ENCODE peak calls at places on chromosomes 3 and 15, in four cellular contexts. One of them, this sample, is unnamed.

GRCh38 chr15:90823455-90823974 is 44.9 kb upstream of the FURIN start:
- DNase-seq in upper lobe of right lung: no peak
- DNase-seq in ascending aorta: no peak
- DNase-seq in pancreas: no peak
- DNase-seq in this sample: no peak

GRCh38 chr3:9279959-9280358 is 30.5 kb upstream of the SRGAP3 start:
- DNase-seq in upper lobe of right lung: no peak
- DNase-seq in ascending aorta: no peak
- DNase-seq in pancreas: no peak
- DNase-seq in this sample: no peak

GRCh38 chr15:85625856-85626255 is 168.9 kb downstream of the KLHL25 start:
- DNase-seq in upper lobe of right lung: no peak
- DNase-seq in ascending aorta: no peak
- DNase-seq in pancreas: no peak
- DNase-seq in this sample: no peak

GRCh38 chr3:58084788-58085543 is 76.7 kb downstream of the FLNB start:
- DNase-seq in upper lobe of right lung: no peak
- DNase-seq in ascending aorta: peak; percentile 24
- DNase-seq in pancreas: no peak
- DNase-seq in this sample: no peak

GRCh38 chr3:75192065-75192658 is 472.0 kb upstream of the FRG2C start:
- DNase-seq in upper lobe of right lung: no peak
- DNase-seq in ascending aorta: no peak
- DNase-seq in pancreas: peak; percentile 6
- DNase-seq in this sample: peak; percentile 10

GRCh38 chr3:130529816-130530215 is 12.8 kb downstream of the COL6A6 start:
- DNase-seq in upper lobe of right lung: no peak
- DNase-seq in ascending aorta: no peak
- DNase-seq in pancreas: no peak
- DNase-seq in this sample: no peak

GRCh38 chr3:130906374-130906995 is 12.6 kb downstream of the ATP2C1 start:
- DNase-seq in upper lobe of right lung: no peak
- DNase-seq in ascending aorta: no peak
- DNase-seq in pancreas: no peak
- DNase-seq in this sample: no peak

GRCh38 chr3:70150599-70150998 is 151.1 kb downstream of the SAMMSON start:
- DNase-seq in upper lobe of right lung: no peak
- DNase-seq in ascending aorta: no peak
- DNase-seq in pancreas: no peak
- DNase-seq in this sample: no peak

GRCh38 chr3:150372320-150373118 is 35.6 kb upstream of the TSC22D2 start:
- DNase-seq in upper lobe of right lung: no peak
- DNase-seq in ascending aorta: no peak
- DNase-seq in pancreas: no peak
- DNase-seq in this sample: no peak

GRCh38 chr3:54891540-54891897 is 36.3 kb downstream of the LRTM1 start:
- DNase-seq in upper lobe of right lung: peak; percentile 82
- DNase-seq in ascending aorta: peak; percentile 74
- DNase-seq in pancreas: peak; percentile 65
- DNase-seq in this sample: no peak

GRCh38 chr3:40020689-40021088 is 211.3 kb downstream of the MYRIP start:
- DNase-seq in upper lobe of right lung: no peak
- DNase-seq in ascending aorta: no peak
- DNase-seq in pancreas: no peak
- DNase-seq in this sample: no peak

GRCh38 chr15:25683911-25684310 is 179.2 kb downstream of the ATP10A start:
- DNase-seq in upper lobe of right lung: no peak
- DNase-seq in ascending aorta: no peak
- DNase-seq in pancreas: no peak
- DNase-seq in this sample: no peak

GRCh38 chr3:19202303-19202702 is 54.0 kb downstream of the KCNH8 start:
- DNase-seq in upper lobe of right lung: no peak
- DNase-seq in ascending aorta: no peak
- DNase-seq in pancreas: no peak
- DNase-seq in this sample: no peak

GRCh38 chr3:11638669-11639402 is 4.9 kb downstream of the VGLL4 start:
- DNase-seq in upper lobe of right lung: no peak
- DNase-seq in ascending aorta: no peak
- DNase-seq in pancreas: no peak
- DNase-seq in this sample: no peak

GRCh38 chr3:136730595-136731273 is 21.4 kb downstream of the STAG1 start:
- DNase-seq in upper lobe of right lung: no peak
- DNase-seq in ascending aorta: no peak
- DNase-seq in pancreas: no peak
- DNase-seq in this sample: no peak
- H3K4me1 ChIP-seq in upper lobe of right lung: peaks cover 34% of the 10 kb centered on the region
- H3K4me1 ChIP-seq in ascending aorta: peaks cover 5% of the 10 kb centered on the region
- H3K4me1 ChIP-seq in pancreas: peaks cover 25% of the 10 kb centered on the region
- H3K4me1 ChIP-seq in this sample: peaks cover 67% of the 10 kb centered on the region

GRCh38 chr3:123694377-123695147 is 109.7 kb upstream of the HACD2 start:
- DNase-seq in upper lobe of right lung: no peak
- DNase-seq in ascending aorta: no peak
- DNase-seq in pancreas: no peak
- DNase-seq in this sample: no peak
- H3K27ac ChIP-seq in upper lobe of right lung: peak overlapping the region; percentile 79
- H3K27ac ChIP-seq in ascending aorta: peak overlapping the region; percentile 91
- H3K27ac ChIP-seq in pancreas: no peak overlapping the region
- H3K27ac ChIP-seq in this sample: no peak overlapping the region

GRCh38 chr15:74625693-74626092 is 10.1 kb downstream of the CLK3 start:
- DNase-seq in upper lobe of right lung: peak; percentile 36
- DNase-seq in ascending aorta: no peak
- DNase-seq in pancreas: no peak
- DNase-seq in this sample: no peak
- H3K36me3 ChIP-seq in upper lobe of right lung: peaks cover 100% of the 10 kb centered on the region
- H3K36me3 ChIP-seq in ascending aorta: peaks cover 98% of the 10 kb centered on the region
- H3K36me3 ChIP-seq in pancreas: peaks cover 25% of the 10 kb centered on the region
- H3K36me3 ChIP-seq in this sample: peaks cover 83% of the 10 kb centered on the region

GRCh38 chr3:171302009-171302408 is 158.2 kb downstream of the TNIK start:
- DNase-seq in upper lobe of right lung: no peak
- DNase-seq in ascending aorta: no peak
- DNase-seq in pancreas: no peak
- DNase-seq in this sample: no peak

GRCh38 chr3:171309906-171310359 is 150.3 kb downstream of the TNIK start:
- DNase-seq in upper lobe of right lung: no peak
- DNase-seq in ascending aorta: no peak
- DNase-seq in pancreas: no peak
- DNase-seq in this sample: no peak

GRCh38 chr3:171311784-171312183 is 148.4 kb downstream of the TNIK start:
- DNase-seq in upper lobe of right lung: no peak
- DNase-seq in ascending aorta: no peak
- DNase-seq in pancreas: no peak
- DNase-seq in this sample: peak; percentile 6

GRCh38 chr3:171307988-171308387 is 152.2 kb downstream of the TNIK start:
- DNase-seq in upper lobe of right lung: no peak
- DNase-seq in ascending aorta: no peak
- DNase-seq in pancreas: no peak
- DNase-seq in this sample: no peak

DNA sequence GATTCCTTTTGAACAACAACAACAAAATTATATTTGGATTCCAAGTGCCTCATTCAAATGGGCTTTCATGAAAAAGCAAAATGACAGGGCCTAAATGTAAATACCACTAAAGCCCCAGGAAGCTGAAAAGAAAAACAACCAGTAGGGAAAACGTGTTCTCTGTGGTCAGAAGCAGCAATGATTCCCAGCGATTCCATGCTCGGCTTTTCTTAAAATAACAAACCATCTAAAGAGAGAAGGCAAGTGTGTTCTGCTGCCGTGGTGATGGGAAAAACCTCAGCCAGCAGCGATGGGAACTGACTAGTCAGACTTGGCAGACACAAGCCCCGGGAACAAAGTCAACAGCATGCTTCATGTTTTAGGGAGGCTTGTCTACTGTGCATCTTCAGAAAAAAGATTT is 153.6 kb downstream of the TNIK start:
- DNase-seq in upper lobe of right lung: no peak
- DNase-seq in ascending aorta: peak; percentile 74
- DNase-seq in pancreas: no peak
- DNase-seq in this sample: no peak
- H3K4me1 ChIP-seq in upper lobe of right lung: no peaks in the 10 kb centered on the region
- H3K4me1 ChIP-seq in ascending aorta: no peaks in the 10 kb centered on the region
- H3K4me1 ChIP-seq in pancreas: no peaks in the 10 kb centered on the region
- H3K4me1 ChIP-seq in this sample: peaks cover 13% of the 10 kb centered on the region

GRCh38 chr15:75656813-75657212 is 9.1 kb downstream of the SNX33 start:
- DNase-seq in upper lobe of right lung: peak; percentile 52
- DNase-seq in ascending aorta: no peak
- DNase-seq in pancreas: no peak
- DNase-seq in this sample: no peak

GRCh38 chr15:75661779-75662140 is 14.0 kb downstream of the SNX33 start:
- DNase-seq in upper lobe of right lung: no peak
- DNase-seq in ascending aorta: no peak
- DNase-seq in pancreas: no peak
- DNase-seq in this sample: no peak

GRCh38 chr15:75659928-75660645 is 12.4 kb downstream of the SNX33 start:
- DNase-seq in upper lobe of right lung: no peak
- DNase-seq in ascending aorta: no peak
- DNase-seq in pancreas: no peak
- DNase-seq in this sample: no peak

GRCh38 chr15:75661041-75661778 is 13.5 kb downstream of the SNX33 start:
- DNase-seq in upper lobe of right lung: peak; percentile 94
- DNase-seq in ascending aorta: peak; percentile 96
- DNase-seq in pancreas: peak; percentile 43
- DNase-seq in this sample: no peak

DNA sequence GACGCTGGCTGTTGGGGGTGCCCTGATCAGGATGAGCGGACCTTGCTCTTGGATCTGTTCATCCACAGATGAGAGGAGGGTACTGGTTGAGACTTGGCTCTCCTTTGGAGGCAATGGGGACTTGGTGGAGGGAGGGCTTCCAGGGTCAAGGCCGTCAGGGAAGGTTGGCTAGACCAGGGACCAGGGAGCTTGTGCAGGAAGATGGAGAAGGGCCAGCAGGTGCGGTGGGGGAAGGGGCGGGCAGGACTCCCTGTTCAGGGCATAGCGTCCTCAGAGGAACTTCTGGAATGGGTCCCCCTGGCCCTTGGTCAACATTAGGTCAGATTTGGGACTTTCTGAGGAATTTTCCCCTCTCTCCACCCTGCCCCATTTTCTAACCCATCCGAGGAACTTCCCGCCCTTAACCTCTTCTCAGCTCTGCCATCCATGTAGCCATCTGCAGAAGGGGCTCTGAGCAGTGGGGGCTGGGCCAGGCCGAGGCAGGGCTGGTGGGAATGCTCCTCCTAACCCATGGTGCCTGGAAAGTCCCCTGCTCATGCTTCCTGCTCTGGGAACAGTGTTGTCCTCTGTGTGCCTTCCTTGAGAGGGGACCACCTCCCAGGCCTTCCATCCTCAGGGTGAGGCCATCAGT is 11.5 kb downstream of the SNX33 start:
- DNase-seq in upper lobe of right lung: no peak
- DNase-seq in ascending aorta: no peak
- DNase-seq in pancreas: no peak
- DNase-seq in this sample: no peak
- H3K27ac ChIP-seq in upper lobe of right lung: peak overlapping the region; percentile 89
- H3K27ac ChIP-seq in ascending aorta: peak overlapping the region; percentile 95
- H3K27ac ChIP-seq in pancreas: no peak overlapping the region
- H3K27ac ChIP-seq in this sample: no peak overlapping the region

DNA sequence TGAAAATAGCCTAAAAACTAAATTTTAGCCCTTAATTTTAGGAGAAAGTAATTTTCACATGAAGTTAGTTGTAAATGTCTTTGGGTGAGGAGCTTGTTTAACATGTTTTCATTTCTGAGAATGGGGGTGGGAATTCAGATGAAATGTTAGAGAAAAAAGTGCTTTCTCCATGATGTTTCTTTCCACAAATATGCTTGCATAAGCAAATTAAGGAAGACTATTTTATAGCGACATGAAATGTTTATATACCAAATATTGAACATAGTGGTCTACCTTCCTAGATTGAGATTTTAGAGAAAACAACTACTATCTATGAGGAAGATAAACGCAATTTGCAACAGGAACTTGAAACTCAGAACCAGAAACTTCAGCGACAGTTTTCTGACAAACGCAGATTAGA is 13.0 kb upstream of the RPLP1 start:
- DNase-seq in upper lobe of right lung: no peak
- DNase-seq in ascending aorta: no peak
- DNase-seq in pancreas: no peak
- DNase-seq in this sample: no peak
- H3K36me3 ChIP-seq in upper lobe of right lung: no peaks in the 10 kb centered on the region
- H3K36me3 ChIP-seq in ascending aorta: peaks cover 7% of the 10 kb centered on the region
- H3K36me3 ChIP-seq in pancreas: no peaks in the 10 kb centered on the region
- H3K36me3 ChIP-seq in this sample: no peaks in the 10 kb centered on the region